ENCODE peak calls at places on chromosome 2, in ten cellular contexts. Q is iris pigment epithelial cell, C is uterus, X is PC-3, G is NCI-H82, R is RPMI8226, H is NCI-H510A, B is RWPE1, U is progenitor cell of endocrine pancreas, T is mesenteric fat pad. D is an unnamed sample.

GRCh38 chr2:172889287-172889686 is 153.6 kb downstream of the RAPGEF4 start:
- DNase-seq in X (no peak), R (no peak), B (no peak), T (no peak), U (no peak), C (no peak), H (no peak), Q (no peak), G (no peak), D (no peak)

GRCh38 chr2:199485732-199486335 is 28.1 kb upstream of the SATB2 start:
- DNase-seq in T (no peak), H (no peak), B (peak), Q (peak), X (peak), G (peak), R (peak), C (no peak), U (peak), D (peak)

GRCh38 chr2:120620025-120620793 is 115.5 kb upstream of the GLI2 start:
- DNase-seq in G (no peak), Q (peak), R (no peak), H (no peak), C (no peak), X (peak), T (no peak), B (peak), U (no peak), D (no peak)

GRCh38 chr2:96859338-96859649 is 1.5 kb upstream of the ANKRD39 start:
- DNase-seq in R (no peak), B (no peak), C (peak), G (peak), X (no peak), H (no peak), U (no peak), Q (no peak), T (no peak), D (no peak)

GRCh38 chr2:238259085-238260020 is 19.5 kb upstream of the HES6 start:
- DNase-seq in Q (no peak), X (peak), G (peak), H (peak), R (peak), T (no peak), B (no peak), C (no peak), U (no peak), D (no peak)

GRCh38 chr2:157181234-157181633 is 76.3 kb upstream of the GALNT5 start:
- DNase-seq in C (no peak), U (no peak), T (no peak), G (no peak), H (no peak), X (no peak), B (no peak), Q (peak), R (no peak), D (no peak)

GRCh38 chr2:104845552-104845931 is 8.4 kb upstream of the POU3F3 start:
- DNase-seq in H (no peak), C (no peak), R (no peak), G (no peak), Q (no peak), T (no peak), U (no peak), B (no peak), X (no peak), D (peak)

GRCh38 chr2:176088048-176088936 is 4.2 kb upstream of the HOXD13 start:
- DNase-seq in U (no peak), Q (peak), G (peak), H (peak), B (peak), C (peak), X (peak), R (peak), T (no peak), D (peak)

GRCh38 chr2:138009622-138010021 is 45.3 kb downstream of the HNMT start:
- DNase-seq in U (no peak), G (no peak), B (no peak), T (no peak), Q (no peak), X (no peak), C (no peak), R (no peak), H (no peak), D (no peak)

GRCh38 chr2:124640221-124640750 is 615.2 kb downstream of the CNTNAP5 start:
- DNase-seq in R (no peak), G (peak), T (no peak), B (no peak), C (no peak), U (no peak), X (no peak), Q (no peak), H (no peak), D (no peak)

GRCh38 chr2:25265802-25266201 is 75.9 kb downstream of the DNMT3A start:
- DNase-seq in Q (no peak), R (peak), G (no peak), B (no peak), X (no peak), H (no peak), U (no peak), T (no peak), C (no peak), D (no peak)

GRCh38 chr2:226215902-226216503 is 583.6 kb downstream of the IRS1 start:
- DNase-seq in B (no peak), C (peak), Q (peak), G (peak), R (peak), T (no peak), U (peak), X (peak), H (no peak), D (peak)

GRCh38 chr2:29394311-29394710 is 279.1 kb downstream of the CLIP4 start:
- DNase-seq in U (no peak), C (no peak), R (no peak), B (no peak), H (no peak), T (no peak), Q (no peak), X (no peak), G (no peak), D (peak)